ENCODE peak calls at places on chromosomes 4 and X, in four cellular contexts. One of them, this sample, is unnamed.

GRCh38 chr4:121192500-121192899 is 28.4 kb upstream of the TNIP3 start:
- DNase-seq in NCI-H524 treated with DMSO at 0.1 percent for 48 hours: no peak
- DNase-seq in activated CD8-positive, alpha-beta T cell treated with anti-CD3 and anti-CD28 coated beads for 36 hours: no peak
- DNase-seq in iris pigment epithelial cell: peak
- DNase-seq in this sample: no peak

GRCh38 chrX:107674480-107675364 is 46.4 kb downstream of the PRPS1 start:
- DNase-seq in iris pigment epithelial cell: peak
- DNase-seq in NCI-H524 treated with DMSO at 0.1 percent for 48 hours: peak
- DNase-seq in activated CD8-positive, alpha-beta T cell treated with anti-CD3 and anti-CD28 coated beads for 36 hours: peak
- DNase-seq in this sample: no peak

GRCh38 chrX:44997888-44998287 is 124.9 kb downstream of the KDM6A start:
- DNase-seq in NCI-H524 treated with DMSO at 0.1 percent for 48 hours: no peak
- DNase-seq in activated CD8-positive, alpha-beta T cell treated with anti-CD3 and anti-CD28 coated beads for 36 hours: no peak
- DNase-seq in iris pigment epithelial cell: no peak
- DNase-seq in this sample: no peak

GRCh38 chr4:41287005-41287404 is 30.3 kb downstream of the UCHL1 start:
- DNase-seq in activated CD8-positive, alpha-beta T cell treated with anti-CD3 and anti-CD28 coated beads for 36 hours: no peak
- DNase-seq in NCI-H524 treated with DMSO at 0.1 percent for 48 hours: no peak
- DNase-seq in iris pigment epithelial cell: peak
- DNase-seq in this sample: no peak

GRCh38 chrX:110341189-110342035 is 17.2 kb upstream of the RTL9 start:
- DNase-seq in NCI-H524 treated with DMSO at 0.1 percent for 48 hours: no peak
- DNase-seq in activated CD8-positive, alpha-beta T cell treated with anti-CD3 and anti-CD28 coated beads for 36 hours: peak
- DNase-seq in iris pigment epithelial cell: peak
- DNase-seq in this sample: no peak

GRCh38 chr4:143714290-143714625 is 13.8 kb upstream of the FREM3 start:
- DNase-seq in activated CD8-positive, alpha-beta T cell treated with anti-CD3 and anti-CD28 coated beads for 36 hours: no peak
- DNase-seq in NCI-H524 treated with DMSO at 0.1 percent for 48 hours: no peak
- DNase-seq in iris pigment epithelial cell: no peak
- DNase-seq in this sample: no peak

GRCh38 chrX:10071451-10072163 is 85.2 kb upstream of the CLCN4 start:
- DNase-seq in activated CD8-positive, alpha-beta T cell treated with anti-CD3 and anti-CD28 coated beads for 36 hours: no peak
- DNase-seq in NCI-H524 treated with DMSO at 0.1 percent for 48 hours: peak
- DNase-seq in iris pigment epithelial cell: no peak
- DNase-seq in this sample: no peak

GRCh38 chr4:80171251-80171650 is 26.1 kb upstream of the PRDM8 start:
- DNase-seq in iris pigment epithelial cell: peak
- DNase-seq in NCI-H524 treated with DMSO at 0.1 percent for 48 hours: no peak
- DNase-seq in activated CD8-positive, alpha-beta T cell treated with anti-CD3 and anti-CD28 coated beads for 36 hours: peak
- DNase-seq in this sample: no peak

GRCh38 chr4:46270986-46271596 is 118.8 kb downstream of the GABRA2 start:
- DNase-seq in activated CD8-positive, alpha-beta T cell treated with anti-CD3 and anti-CD28 coated beads for 36 hours: no peak
- DNase-seq in NCI-H524 treated with DMSO at 0.1 percent for 48 hours: peak
- DNase-seq in iris pigment epithelial cell: peak
- DNase-seq in this sample: peak

GRCh38 chrX:148049441-148049840 is 68.3 kb downstream of the FMR1NB start:
- DNase-seq in iris pigment epithelial cell: peak
- DNase-seq in activated CD8-positive, alpha-beta T cell treated with anti-CD3 and anti-CD28 coated beads for 36 hours: no peak
- DNase-seq in NCI-H524 treated with DMSO at 0.1 percent for 48 hours: peak
- DNase-seq in this sample: peak

GRCh38 chr4:76554630-76555029 is 119.6 kb downstream of the SHROOM3 start:
- DNase-seq in iris pigment epithelial cell: peak
- DNase-seq in NCI-H524 treated with DMSO at 0.1 percent for 48 hours: no peak
- DNase-seq in activated CD8-positive, alpha-beta T cell treated with anti-CD3 and anti-CD28 coated beads for 36 hours: no peak
- DNase-seq in this sample: no peak

GRCh38 chr4:128737098-128737513 is 72.4 kb upstream of the JADE1 start:
- DNase-seq in iris pigment epithelial cell: no peak
- DNase-seq in NCI-H524 treated with DMSO at 0.1 percent for 48 hours: no peak
- DNase-seq in activated CD8-positive, alpha-beta T cell treated with anti-CD3 and anti-CD28 coated beads for 36 hours: no peak
- DNase-seq in this sample: no peak

GRCh38 chrX:9164535-9165425 is 130.9 kb upstream of the FAM9B start:
- DNase-seq in activated CD8-positive, alpha-beta T cell treated with anti-CD3 and anti-CD28 coated beads for 36 hours: peak
- DNase-seq in NCI-H524 treated with DMSO at 0.1 percent for 48 hours: no peak
- DNase-seq in iris pigment epithelial cell: peak
- DNase-seq in this sample: no peak

GRCh38 chrX:22748093-22748999 is 251.4 kb upstream of the DDX53 start:
- DNase-seq in NCI-H524 treated with DMSO at 0.1 percent for 48 hours: peak
- DNase-seq in activated CD8-positive, alpha-beta T cell treated with anti-CD3 and anti-CD28 coated beads for 36 hours: peak
- DNase-seq in iris pigment epithelial cell: peak
- DNase-seq in this sample: peak

GRCh38 chrX:132489256-132490085 is 633 bp upstream of the MBNL3 start:
- DNase-seq in iris pigment epithelial cell: peak
- DNase-seq in activated CD8-positive, alpha-beta T cell treated with anti-CD3 and anti-CD28 coated beads for 36 hours: peak
- DNase-seq in NCI-H524 treated with DMSO at 0.1 percent for 48 hours: no peak
- DNase-seq in this sample: no peak

GRCh38 chr4:111639876-111640275 is 505.4 kb upstream of the FAM241A start:
- DNase-seq in NCI-H524 treated with DMSO at 0.1 percent for 48 hours: no peak
- DNase-seq in activated CD8-positive, alpha-beta T cell treated with anti-CD3 and anti-CD28 coated beads for 36 hours: no peak
- DNase-seq in iris pigment epithelial cell: peak
- DNase-seq in this sample: no peak

GRCh38 chr4:127708985-127709384 is 21.2 kb upstream of the SLC25A31 start:
- DNase-seq in activated CD8-positive, alpha-beta T cell treated with anti-CD3 and anti-CD28 coated beads for 36 hours: no peak
- DNase-seq in iris pigment epithelial cell: peak
- DNase-seq in NCI-H524 treated with DMSO at 0.1 percent for 48 hours: no peak
- DNase-seq in this sample: peak

GRCh38 chr4:113972781-113973180 is 6.7 kb downstream of the ARSJ start:
- DNase-seq in iris pigment epithelial cell: no peak
- DNase-seq in activated CD8-positive, alpha-beta T cell treated with anti-CD3 and anti-CD28 coated beads for 36 hours: no peak
- DNase-seq in NCI-H524 treated with DMSO at 0.1 percent for 48 hours: no peak
- DNase-seq in this sample: no peak

GRCh38 chrX:24759786-24760185 is 66.1 kb downstream of the POLA1 start:
- DNase-seq in activated CD8-positive, alpha-beta T cell treated with anti-CD3 and anti-CD28 coated beads for 36 hours: no peak
- DNase-seq in iris pigment epithelial cell: no peak
- DNase-seq in NCI-H524 treated with DMSO at 0.1 percent for 48 hours: no peak
- DNase-seq in this sample: no peak

GRCh38 chr4:69743476-69744156 is 16.8 kb downstream of the SULT1B1 start:
- DNase-seq in iris pigment epithelial cell: no peak
- DNase-seq in NCI-H524 treated with DMSO at 0.1 percent for 48 hours: no peak
- DNase-seq in activated CD8-positive, alpha-beta T cell treated with anti-CD3 and anti-CD28 coated beads for 36 hours: no peak
- DNase-seq in this sample: no peak

GRCh38 chrX:103376979-103377324 is 614 bp downstream of the BEX3 start:
- DNase-seq in activated CD8-positive, alpha-beta T cell treated with anti-CD3 and anti-CD28 coated beads for 36 hours: peak
- DNase-seq in NCI-H524 treated with DMSO at 0.1 percent for 48 hours: no peak
- DNase-seq in iris pigment epithelial cell: no peak
- DNase-seq in this sample: no peak

GRCh38 chrX:37746268-37746931 is 33.5 kb upstream of the CYBB start:
- DNase-seq in activated CD8-positive, alpha-beta T cell treated with anti-CD3 and anti-CD28 coated beads for 36 hours: peak
- DNase-seq in NCI-H524 treated with DMSO at 0.1 percent for 48 hours: no peak
- DNase-seq in iris pigment epithelial cell: peak
- DNase-seq in this sample: no peak

GRCh38 chr4:1204828-1205591 is 32.6 kb upstream of the SPON2 start:
- DNase-seq in NCI-H524 treated with DMSO at 0.1 percent for 48 hours: no peak
- DNase-seq in activated CD8-positive, alpha-beta T cell treated with anti-CD3 and anti-CD28 coated beads for 36 hours: peak
- DNase-seq in iris pigment epithelial cell: no peak
- DNase-seq in this sample: no peak